ENCODE peak calls at places on chromosomes 4 and X, in four cellular contexts. B is SW 1271; W is stimulated activated naive CD4-positive, alpha-beta T cell; V is caudate nucleus. C is an unnamed sample.

GRCh38 chrX:23871905-23872546 is 35.7 kb downstream of the APOO start:
- DNase-seq in W (no peak), B (no peak), V (no peak), C (no peak)

GRCh38 chr4:76784237-76784636 is 113.7 kb downstream of the SOWAHB start:
- DNase-seq in V (no peak), W (no peak), B (no peak), C (no peak)

GRCh38 chrX:132592880-132593279 is 104.0 kb upstream of the MBNL3 start:
- DNase-seq in W (no peak), V (no peak), B (no peak), C (no peak)

GRCh38 chr4:151202851-151203455 is 74.0 kb upstream of the PRSS48 start:
- DNase-seq in V (no peak), W (no peak), B (no peak), C (no peak)

GRCh38 chr4:141899541-141899940 is 263.2 kb downstream of the IL15 start:
- DNase-seq in B (no peak), W (no peak), V (no peak), C (no peak)

GRCh38 chrX:111041018-111041462 is 55.0 kb upstream of the PAK3 start:
- DNase-seq in W (no peak), V (no peak), B (peak), C (no peak)

GRCh38 chrX:24662344-24662743 is 15.2 kb upstream of the PCYT1B start:
- DNase-seq in V (no peak), B (no peak), W (no peak), C (no peak)

GRCh38 chr4:54091637-54092404 is 8.1 kb upstream of the GSX2 start:
- DNase-seq in B (no peak), V (peak), W (peak), C (peak)

GRCh38 chrX:150421816-150422215 is 58.7 kb downstream of the MAMLD1 start:
- DNase-seq in B (no peak), V (no peak), W (no peak), C (no peak)

GRCh38 chrX:16997313-16997712 is 50.9 kb downstream of the REPS2 start:
- DNase-seq in W (no peak), V (no peak), B (no peak), C (no peak)

GRCh38 chrX:1077140-1077539 is 135.3 kb downstream of the CRLF2 start:
- DNase-seq in W (no peak), B (no peak), V (no peak), C (no peak)

GRCh38 chr4:68074397-68074796 is 55.3 kb downstream of the TMPRSS11F start:
- DNase-seq in V (no peak), B (no peak), W (no peak), C (no peak)

GRCh38 chrX:41526268-41526667 is 79.1 kb downstream of the NYX start:
- DNase-seq in W (no peak), V (no peak), B (no peak), C (no peak)

GRCh38 chr4:83196936-83197335 is 82.4 kb upstream of the PLAC8 start:
- DNase-seq in W (no peak), V (no peak), B (no peak), C (no peak)

GRCh38 chr4:99763635-99764101 is 53.0 kb upstream of the DAPP1 start:
- DNase-seq in B (peak), W (no peak), V (no peak), C (no peak)

GRCh38 chr4:18021470-18021719 is 160 bp downstream of the LCORL start:
- DNase-seq in V (no peak), B (no peak), W (no peak), C (no peak)

GRCh38 chrX:115147220-115147619 is 42.0 kb upstream of the RBMXL3 start:
- DNase-seq in B (no peak), V (no peak), W (no peak), C (no peak)

GRCh38 chrX:152915541-152916241 is 17.8 kb downstream of the ZNF185 start:
- DNase-seq in V (no peak), W (no peak), B (no peak), C (no peak)

GRCh38 chr4:83082777-83083176 is 31.8 kb downstream of the PLAC8 start:
- DNase-seq in B (no peak), V (no peak), W (no peak), C (no peak)

GRCh38 chr4:83440899-83441298 is 14.7 kb downstream of the HELQ start:
- DNase-seq in W (no peak), V (no peak), B (no peak), C (no peak)

GRCh38 chr4:154642361-154642760 is 29.9 kb upstream of the FGG start:
- DNase-seq in V (no peak), W (no peak), B (no peak), C (no peak)

GRCh38 chr4:99808260-99808857 is 8.3 kb upstream of the DAPP1 start:
- DNase-seq in B (no peak), W (peak), V (no peak), C (no peak)

GRCh38 chr4:165379662-165380061 is 854 bp downstream of the CPE start:
- DNase-seq in W (no peak), V (no peak), B (no peak), C (no peak)

GRCh38 chr4:83217721-83218522 is 66.7 kb downstream of the COQ2 start:
- DNase-seq in V (no peak), B (no peak), W (peak), C (no peak)

GRCh38 chr4:175147233-175147632 is 229.1 kb downstream of the ADAM29 start:
- DNase-seq in B (no peak), W (no peak), V (no peak), C (no peak)

GRCh38 chrX:121000589-121000988 is 15.0 kb upstream of the CT47A1 start:
- DNase-seq in B (no peak), V (no peak), W (no peak), C (no peak)

GRCh38 chrX:24513416-24513815 is 48.3 kb downstream of the PDK3 start:
- DNase-seq in B (no peak), W (no peak), V (no peak), C (no peak)

GRCh38 chr4:14178421-14178820 is 550.9 kb upstream of the BOD1L1 start:
- DNase-seq in W (no peak), B (no peak), V (no peak), C (no peak)

GRCh38 chrX:3142259-3143042 is 101.2 kb downstream of the ARSF start:
- DNase-seq in B (no peak), W (no peak), V (no peak), C (no peak)

C was measured in kidney.